ENCODE peak calls at places on chromosomes 16 and 17, in six cellular contexts. One of them, this sample, is unnamed.

GRCh38 chr16:56947604-56947995 is 14.2 kb upstream of the CETP start:
- DNase-seq in Caco-2: no peak
- DNase-seq in dorsolateral prefrontal cortex: no peak
- DNase-seq in fibroblast of pulmonary artery: no peak
- DNase-seq in heart right ventricle: no peak
- DNase-seq in small intestine: no peak
- DNase-seq in this sample: no peak

GRCh38 chr16:74868501-74868900 is 93.9 kb upstream of the FA2H start:
- DNase-seq in Caco-2: no peak
- DNase-seq in dorsolateral prefrontal cortex: no peak
- DNase-seq in fibroblast of pulmonary artery: peak; percentile 64
- DNase-seq in heart right ventricle: no peak
- DNase-seq in small intestine: peak; percentile 80
- DNase-seq in this sample: no peak

GRCh38 chr17:12395733-12396354 is 269.8 kb upstream of the MYOCD start:
- DNase-seq in Caco-2: peak; percentile 26
- DNase-seq in dorsolateral prefrontal cortex: no peak
- DNase-seq in fibroblast of pulmonary artery: peak; percentile 6
- DNase-seq in heart right ventricle: no peak
- DNase-seq in small intestine: peak; percentile 13
- DNase-seq in this sample: peak; percentile 15

GRCh38 chr16:20952144-20952797 is 51.7 kb downstream of the LYRM1 start:
- DNase-seq in Caco-2: no peak
- DNase-seq in dorsolateral prefrontal cortex: no peak
- DNase-seq in fibroblast of pulmonary artery: no peak
- DNase-seq in heart right ventricle: no peak
- DNase-seq in small intestine: no peak
- DNase-seq in this sample: no peak

GRCh38 chr17:9105068-9105868 is 84.0 kb downstream of the NTN1 start:
- DNase-seq in Caco-2: no peak
- DNase-seq in dorsolateral prefrontal cortex: no peak
- DNase-seq in fibroblast of pulmonary artery: no peak
- DNase-seq in heart right ventricle: no peak
- DNase-seq in small intestine: no peak
- DNase-seq in this sample: no peak

GRCh38 chr17:46818319-46818928 is at the start of gene WNT3:
- DNase-seq in Caco-2: no peak
- DNase-seq in dorsolateral prefrontal cortex: peak; percentile 58
- DNase-seq in fibroblast of pulmonary artery: no peak
- DNase-seq in heart right ventricle: no peak
- DNase-seq in small intestine: no peak
- DNase-seq in this sample: no peak

GRCh38 chr16:12764813-12765212 is 38.9 kb downstream of the CPPED1 start:
- DNase-seq in Caco-2: no peak
- DNase-seq in dorsolateral prefrontal cortex: no peak
- DNase-seq in fibroblast of pulmonary artery: no peak
- DNase-seq in heart right ventricle: no peak
- DNase-seq in small intestine: peak; percentile 86
- DNase-seq in this sample: no peak

GRCh38 chr17:74430706-74431567 is 951 bp upstream of the GPRC5C start:
- DNase-seq in Caco-2: peak; percentile 88
- DNase-seq in dorsolateral prefrontal cortex: peak; percentile 65
- DNase-seq in fibroblast of pulmonary artery: peak; percentile 88
- DNase-seq in heart right ventricle: peak; percentile 85
- DNase-seq in small intestine: peak; percentile 89
- DNase-seq in this sample: peak; percentile 82

GRCh38 chr17:74042744-74043486 is 160.6 kb upstream of the RPL38 start:
- DNase-seq in Caco-2: no peak
- DNase-seq in dorsolateral prefrontal cortex: peak; percentile 75
- DNase-seq in fibroblast of pulmonary artery: peak; percentile 39
- DNase-seq in heart right ventricle: no peak
- DNase-seq in small intestine: no peak
- DNase-seq in this sample: peak; percentile 98

GRCh38 chr16:61921373-61921772 is 114.9 kb downstream of the CDH8 start:
- DNase-seq in Caco-2: no peak
- DNase-seq in dorsolateral prefrontal cortex: no peak
- DNase-seq in fibroblast of pulmonary artery: no peak
- DNase-seq in heart right ventricle: no peak
- DNase-seq in small intestine: no peak
- DNase-seq in this sample: no peak

GRCh38 chr17:69602969-69603368 is 188.5 kb downstream of the MAP2K6 start:
- DNase-seq in Caco-2: no peak
- DNase-seq in dorsolateral prefrontal cortex: no peak
- DNase-seq in fibroblast of pulmonary artery: no peak
- DNase-seq in heart right ventricle: no peak
- DNase-seq in small intestine: peak; percentile 21
- DNase-seq in this sample: no peak

GRCh38 chr17:20935740-20936139 is 107.1 kb downstream of the USP22 start:
- DNase-seq in Caco-2: no peak
- DNase-seq in dorsolateral prefrontal cortex: no peak
- DNase-seq in fibroblast of pulmonary artery: peak; percentile 86
- DNase-seq in heart right ventricle: no peak
- DNase-seq in small intestine: no peak
- DNase-seq in this sample: no peak

GRCh38 chr16:87598431-87598830 is 3.9 kb upstream of the JPH3 start:
- DNase-seq in Caco-2: no peak
- DNase-seq in dorsolateral prefrontal cortex: no peak
- DNase-seq in fibroblast of pulmonary artery: no peak
- DNase-seq in heart right ventricle: no peak
- DNase-seq in small intestine: no peak
- DNase-seq in this sample: peak; percentile 45

GRCh38 chr17:19728114-19728495 is 11.7 kb upstream of the SLC47A2 start:
- DNase-seq in Caco-2: no peak
- DNase-seq in dorsolateral prefrontal cortex: peak; percentile 74
- DNase-seq in fibroblast of pulmonary artery: peak; percentile 91
- DNase-seq in heart right ventricle: peak; percentile 86
- DNase-seq in small intestine: peak; percentile 68
- DNase-seq in this sample: no peak

GRCh38 chr17:77728022-77728671 is 230.4 kb upstream of the TNRC6C start:
- DNase-seq in Caco-2: no peak
- DNase-seq in dorsolateral prefrontal cortex: no peak
- DNase-seq in fibroblast of pulmonary artery: no peak
- DNase-seq in heart right ventricle: peak; percentile 46
- DNase-seq in small intestine: no peak
- DNase-seq in this sample: no peak

GRCh38 chr16:86088287-86088686 is 189.3 kb downstream of the IRF8 start:
- DNase-seq in Caco-2: peak; percentile 11
- DNase-seq in dorsolateral prefrontal cortex: no peak
- DNase-seq in fibroblast of pulmonary artery: no peak
- DNase-seq in heart right ventricle: no peak
- DNase-seq in small intestine: no peak
- DNase-seq in this sample: no peak

GRCh38 chr16:52099382-52099781 is 447.6 kb downstream of the TOX3 start:
- DNase-seq in Caco-2: no peak
- DNase-seq in dorsolateral prefrontal cortex: no peak
- DNase-seq in fibroblast of pulmonary artery: no peak
- DNase-seq in heart right ventricle: no peak
- DNase-seq in small intestine: peak; percentile 18
- DNase-seq in this sample: no peak

GRCh38 chr16:87278191-87279093 is 38.8 kb downstream of the C16orf95 start:
- DNase-seq in Caco-2: peak; percentile 79
- DNase-seq in dorsolateral prefrontal cortex: peak; percentile 72
- DNase-seq in fibroblast of pulmonary artery: peak; percentile 87
- DNase-seq in heart right ventricle: peak; percentile 76
- DNase-seq in small intestine: peak; percentile 67
- DNase-seq in this sample: peak; percentile 91

GRCh38 chr17:65794572-65794971 is 233.1 kb upstream of the AXIN2 start:
- DNase-seq in Caco-2: peak; percentile 52
- DNase-seq in dorsolateral prefrontal cortex: no peak
- DNase-seq in fibroblast of pulmonary artery: peak; percentile 57
- DNase-seq in heart right ventricle: no peak
- DNase-seq in small intestine: peak; percentile 67
- DNase-seq in this sample: no peak

GRCh38 chr17:65850486-65850885 is 289.0 kb upstream of the AXIN2 start:
- DNase-seq in Caco-2: no peak
- DNase-seq in dorsolateral prefrontal cortex: no peak
- DNase-seq in fibroblast of pulmonary artery: peak; percentile 35
- DNase-seq in heart right ventricle: no peak
- DNase-seq in small intestine: no peak
- DNase-seq in this sample: peak; percentile 15

GRCh38 chr17:19336938-19337711 is 25.4 kb downstream of the B9D1 start:
- DNase-seq in Caco-2: peak; percentile 34
- DNase-seq in dorsolateral prefrontal cortex: peak; percentile 70
- DNase-seq in fibroblast of pulmonary artery: no peak
- DNase-seq in heart right ventricle: no peak
- DNase-seq in small intestine: no peak
- DNase-seq in this sample: no peak

GRCh38 chr17:41308918-41309359 is at the start of gene KRTAP16-1:
- DNase-seq in Caco-2: no peak
- DNase-seq in dorsolateral prefrontal cortex: no peak
- DNase-seq in fibroblast of pulmonary artery: no peak
- DNase-seq in heart right ventricle: no peak
- DNase-seq in small intestine: no peak
- DNase-seq in this sample: no peak

GRCh38 chr16:69672998-69673713 is 53.2 kb downstream of the NQO1 start:
- DNase-seq in Caco-2: no peak
- DNase-seq in dorsolateral prefrontal cortex: no peak
- DNase-seq in fibroblast of pulmonary artery: no peak
- DNase-seq in heart right ventricle: no peak
- DNase-seq in small intestine: no peak
- DNase-seq in this sample: no peak

GRCh38 chr16:80670170-80670865 is 129.5 kb downstream of the DYNLRB2 start:
- DNase-seq in Caco-2: no peak
- DNase-seq in dorsolateral prefrontal cortex: no peak
- DNase-seq in fibroblast of pulmonary artery: no peak
- DNase-seq in heart right ventricle: no peak
- DNase-seq in small intestine: no peak
- DNase-seq in this sample: no peak

GRCh38 chr16:84266451-84266850 is 26.6 kb upstream of the KCNG4 start:
- DNase-seq in Caco-2: peak; percentile 91
- DNase-seq in dorsolateral prefrontal cortex: peak; percentile 35
- DNase-seq in fibroblast of pulmonary artery: peak; percentile 75
- DNase-seq in heart right ventricle: no peak
- DNase-seq in small intestine: peak; percentile 91
- DNase-seq in this sample: peak; percentile 89

GRCh38 chr16:82439678-82440293 is 187.0 kb upstream of the CDH13 start:
- DNase-seq in Caco-2: no peak
- DNase-seq in dorsolateral prefrontal cortex: no peak
- DNase-seq in fibroblast of pulmonary artery: peak; percentile 14
- DNase-seq in heart right ventricle: no peak
- DNase-seq in small intestine: peak; percentile 2
- DNase-seq in this sample: peak; percentile 29

GRCh38 chr16:47927330-47927729 is 228.5 kb downstream of the ABCC12 start:
- DNase-seq in Caco-2: no peak
- DNase-seq in dorsolateral prefrontal cortex: no peak
- DNase-seq in fibroblast of pulmonary artery: peak; percentile 1
- DNase-seq in heart right ventricle: no peak
- DNase-seq in small intestine: no peak
- DNase-seq in this sample: no peak

GRCh38 chr16:51666074-51666473 is 515.0 kb upstream of the SALL1 start:
- DNase-seq in Caco-2: no peak
- DNase-seq in dorsolateral prefrontal cortex: no peak
- DNase-seq in fibroblast of pulmonary artery: no peak
- DNase-seq in heart right ventricle: no peak
- DNase-seq in small intestine: no peak
- DNase-seq in this sample: no peak

This sample was measured in H54.